ENCODE peak calls at places on chromosomes 1 and 21, in seven cellular contexts. O, F, R, Z, X, Q and K are unnamed samples.

GRCh38 chr1:192700834-192701271 is 64.9 kb downstream of the RGS13 start:
- DNase-seq in O (peak; percentile 89), F (no peak), R (peak; percentile 93), Z (peak; percentile 12), X (no peak), Q (no peak), K (no peak)

GRCh38 chr1:42950146-42950480 is 8.6 kb downstream of the SLC2A1 start:
- DNase-seq in O (peak; percentile 56), F (no peak), R (peak; percentile 52), Z (no peak), X (no peak), Q (no peak), K (no peak)

GRCh38 chr1:205259361-205259832 is 31.7 kb downstream of the TMCC2 start:
- DNase-seq in O (no peak), F (no peak), R (peak; percentile 23), Z (no peak), X (no peak), Q (no peak), K (no peak)

GRCh38 chr1:247576514-247576913 is 11.6 kb upstream of the OR2G2 start:
- DNase-seq in O (peak; percentile 26), F (no peak), R (peak; percentile 13), Z (peak; percentile 2), X (no peak), Q (no peak), K (no peak)

GRCh38 chr1:77202746-77203145 is 16.5 kb downstream of the PIGK start:
- DNase-seq in O (no peak), F (no peak), R (no peak), Z (no peak), X (no peak), Q (no peak), K (no peak)

GRCh38 chr1:178587975-178588374 is 75.1 kb downstream of the TEX35 start:
- DNase-seq in O (no peak), F (no peak), R (no peak), Z (no peak), X (no peak), Q (no peak), K (no peak)

GRCh38 chr1:195604287-195604686 is 1004.0 kb downstream of the KCNT2 start:
- DNase-seq in O (peak; percentile 72), F (no peak), R (peak; percentile 37), Z (no peak), X (no peak), Q (no peak), K (no peak)

GRCh38 chr21:26070822-26071425 is 99.6 kb downstream of the APP start:
- DNase-seq in O (peak; percentile 66), F (peak; percentile 73), R (peak; percentile 87), Z (peak; percentile 31), X (no peak), Q (peak; percentile 45), K (peak; percentile 27)

GRCh38 chr1:221565718-221566117 is 176.2 kb downstream of the DUSP10 start:
- DNase-seq in O (no peak), F (no peak), R (no peak), Z (no peak), X (no peak), Q (no peak), K (no peak)

GRCh38 chr1:29827237-29827750 is 591.0 kb downstream of the PTPRU start:
- DNase-seq in O (no peak), F (no peak), R (no peak), Z (no peak), X (peak; percentile 32), Q (no peak), K (no peak)

GRCh38 chr21:15210235-15210678 is 145.5 kb upstream of the NRIP1 start:
- DNase-seq in O (peak; percentile 66), F (peak; percentile 71), R (no peak), Z (peak; percentile 50), X (no peak), Q (no peak), K (no peak)

GRCh38 chr1:8441466-8441865 is 123.6 kb downstream of the SLC45A1 start:
- DNase-seq in O (no peak), F (no peak), R (no peak), Z (no peak), X (no peak), Q (no peak), K (no peak)

GRCh38 chr21:15495965-15496364 is 233.8 kb upstream of the USP25 start:
- DNase-seq in O (peak; percentile 48), F (no peak), R (no peak), Z (no peak), X (no peak), Q (no peak), K (no peak)

GRCh38 chr1:162997499-162998285 is 71.5 kb upstream of the RGS4 start:
- DNase-seq in O (peak; percentile 71), F (no peak), R (peak; percentile 64), Z (no peak), X (no peak), Q (no peak), K (no peak)

GRCh38 chr1:116825400-116825734 is 71.1 kb downstream of the CD2 start:
- DNase-seq in O (no peak), F (no peak), R (no peak), Z (peak; percentile 26), X (no peak), Q (no peak), K (no peak)

GRCh38 chr1:108758782-108759181 is 12.3 kb downstream of the STXBP3 start:
- DNase-seq in O (no peak), F (no peak), R (no peak), Z (no peak), X (no peak), Q (no peak), K (no peak)

GRCh38 chr1:46041974-46042373 is 90.5 kb downstream of the PIK3R3 start:
- DNase-seq in O (no peak), F (no peak), R (peak; percentile 31), Z (no peak), X (no peak), Q (no peak), K (no peak)

GRCh38 chr1:216459651-216460200 is 36.5 kb upstream of the USH2A start:
- DNase-seq in O (no peak), F (no peak), R (no peak), Z (no peak), X (no peak), Q (no peak), K (no peak)

GRCh38 chr1:12069616-12070244 is 6.6 kb downstream of the TNFRSF8 start:
- DNase-seq in O (no peak), F (no peak), R (no peak), Z (no peak), X (no peak), Q (no peak), K (no peak)

GRCh38 chr1:12067900-12068821 is 5.1 kb downstream of the TNFRSF8 start:
- DNase-seq in O (peak; percentile 93), F (no peak), R (peak; percentile 68), Z (no peak), X (no peak), Q (no peak), K (peak; percentile 86)

GRCh38 chr1:12064073-12064969 is 1.2 kb downstream of the TNFRSF8 start:
- DNase-seq in O (no peak), F (no peak), R (no peak), Z (no peak), X (no peak), Q (no peak), K (peak; percentile 51)

GRCh38 chr1:12063141-12064072 is at the start of gene TNFRSF8:
- DNase-seq in O (peak; percentile 71), F (no peak), R (peak; percentile 17), Z (no peak), X (no peak), Q (no peak), K (peak; percentile 80)

DNA sequence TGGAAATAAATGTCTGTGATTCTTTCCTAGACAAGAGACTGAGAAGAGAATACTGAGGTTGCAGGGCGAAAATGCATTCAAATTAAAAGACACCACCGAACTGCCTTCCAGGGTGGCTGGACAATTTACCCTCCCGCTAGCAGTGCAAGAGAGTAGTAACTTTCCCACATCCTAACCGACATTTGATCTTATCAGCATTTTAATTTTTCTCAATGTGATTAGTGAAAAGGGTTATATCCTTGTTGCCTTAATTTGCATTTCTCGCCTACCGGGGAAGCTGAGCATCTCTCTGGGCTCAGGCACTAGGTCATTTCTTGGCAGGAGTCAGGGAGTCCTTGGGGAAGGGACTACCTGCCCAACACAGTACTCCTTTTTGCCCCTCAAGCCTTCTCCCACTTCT is 2.8 kb downstream of the TNFRSF8 start:
- DNase-seq in O (no peak), F (no peak), R (no peak), Z (no peak), X (no peak), Q (no peak), K (no peak)
- H3K27me3 ChIP-seq in O (peaks cover 30% of the 10 kb centered on the region), F (peaks cover 81% of the 10 kb centered on the region), R (peaks cover 36% of the 10 kb centered on the region), Z (peaks cover 2% of the 10 kb centered on the region), X (no peaks in the 10 kb centered on the region), Q (peaks cover 7% of the 10 kb centered on the region), K (peaks cover 21% of the 10 kb centered on the region)

GRCh38 chr1:226733876-226734414 is 5.1 kb downstream of the ITPKB start:
- DNase-seq in O (peak; percentile 12), F (peak; percentile 30), R (no peak), Z (no peak), X (no peak), Q (no peak), K (no peak)
- H3K4me3 ChIP-seq in O (no peak overlapping the region), F (peak overlapping the region; percentile 17), R (no peak overlapping the region), Z (no peak overlapping the region), X (no peak overlapping the region), Q (peak overlapping the region; percentile 99), K (no peak overlapping the region)

GRCh38 chr1:57380923-57381322 is 42.9 kb downstream of the DAB1 start:
- DNase-seq in O (no peak), F (no peak), R (no peak), Z (no peak), X (no peak), Q (no peak), K (no peak)

GRCh38 chr1:57378564-57378963 is 45.3 kb downstream of the DAB1 start:
- DNase-seq in O (no peak), F (no peak), R (no peak), Z (no peak), X (no peak), Q (no peak), K (no peak)

GRCh38 chr1:57381871-57382270 is 42.0 kb downstream of the DAB1 start:
- DNase-seq in O (no peak), F (no peak), R (no peak), Z (no peak), X (no peak), Q (no peak), K (no peak)

GRCh38 chr1:57377731-57378139 is 46.1 kb downstream of the DAB1 start:
- DNase-seq in O (no peak), F (no peak), R (no peak), Z (no peak), X (no peak), Q (no peak), K (peak; percentile 2)
- H3K36me3 ChIP-seq in O (no peaks in the 10 kb centered on the region), F (no peaks in the 10 kb centered on the region), R (no peaks in the 10 kb centered on the region), Z (no peaks in the 10 kb centered on the region), X (no peaks in the 10 kb centered on the region), Q (no peaks in the 10 kb centered on the region), K (no peaks in the 10 kb centered on the region)

DNA sequence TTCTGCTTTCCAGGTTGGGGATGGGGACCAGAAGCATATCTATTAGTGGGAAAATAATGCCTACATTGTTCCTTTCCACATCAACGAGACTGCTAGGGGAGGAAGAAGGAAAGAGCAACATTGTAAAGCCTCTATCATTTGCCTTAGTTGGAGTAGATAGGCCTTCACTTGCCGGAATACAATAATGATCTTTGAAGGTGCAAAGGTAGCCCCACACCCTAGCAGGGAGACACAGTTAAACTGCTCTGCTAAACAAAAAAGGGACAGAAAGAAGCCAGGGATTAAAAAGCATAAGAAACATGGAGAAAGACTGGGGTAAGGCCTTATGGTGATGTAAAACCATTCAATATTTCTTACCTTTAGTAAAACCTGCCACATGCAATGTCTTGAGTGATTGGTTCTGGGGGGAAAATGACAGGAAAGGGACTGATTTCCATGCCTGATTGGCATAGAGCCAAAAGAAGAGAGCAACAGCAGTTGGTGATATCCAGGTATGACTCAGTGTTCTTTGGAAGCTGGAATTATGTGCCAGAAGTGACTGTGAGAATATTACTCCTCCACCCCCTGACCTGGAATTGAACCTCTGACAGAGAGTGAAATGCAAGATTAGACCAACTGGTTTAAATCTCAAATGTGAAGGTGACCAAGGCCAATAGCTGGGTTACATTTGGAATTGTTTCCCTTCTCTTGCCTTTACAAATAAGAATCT is 8.1 kb downstream of the DNASE2B start:
- DNase-seq in O (peak; percentile 61), F (no peak), R (no peak), Z (peak; percentile 91), X (no peak), Q (no peak), K (no peak)
- H3K27me3 ChIP-seq in O (no peaks in the 10 kb centered on the region), F (no peaks in the 10 kb centered on the region), R (no peaks in the 10 kb centered on the region), Z (no peaks in the 10 kb centered on the region), X (no peaks in the 10 kb centered on the region), Q (no peaks in the 10 kb centered on the region), K (no peaks in the 10 kb centered on the region)